ENCODE peak calls at places on chromosomes 4 and X, in four cellular contexts. L is choroid plexus epithelial cell, P is HFFc6, A is tibial artery. B is an unnamed sample.

GRCh38 chrX:148567779-148568178 is 67.4 kb downstream of the AFF2 start:
- DNase-seq in L (no peak), P (no peak), A (no peak), B (no peak)

GRCh38 chr4:26206339-26206738 is 114.5 kb upstream of the RBPJ start:
- DNase-seq in L (peak; percentile 95), P (peak; percentile 17), A (no peak), B (no peak)

GRCh38 chrX:150352114-150352513 is 11.0 kb upstream of the MAMLD1 start:
- DNase-seq in L (no peak), P (no peak), A (no peak), B (no peak)

GRCh38 chr4:73868206-73869129 is 725 bp upstream of the CXCL1 start:
- DNase-seq in L (peak; percentile 78), P (no peak), A (no peak), B (no peak)

GRCh38 chrX:39726810-39727209 is 370.9 kb downstream of the BCOR start:
- DNase-seq in L (no peak), P (peak; percentile 37), A (no peak), B (peak; percentile 73)

GRCh38 chrX:147875866-147876596 is 35.7 kb upstream of the FMR1 start:
- DNase-seq in L (peak; percentile 44), P (no peak), A (no peak), B (no peak)

GRCh38 chr4:74840931-74841330 is 46.6 kb upstream of the BTC start:
- DNase-seq in L (no peak), P (no peak), A (no peak), B (no peak)

GRCh38 chr4:11428701-11429571 is at the start of gene HS3ST1:
- DNase-seq in L (peak; percentile 45), P (no peak), A (peak; percentile 84), B (peak; percentile 80)

GRCh38 chr4:176726803-176727202 is 65.9 kb downstream of the VEGFC start:
- DNase-seq in L (peak; percentile 83), P (no peak), A (no peak), B (no peak)

GRCh38 chr4:79852305-79852730 is 220.7 kb downstream of the ANTXR2 start:
- DNase-seq in L (peak; percentile 80), P (no peak), A (no peak), B (no peak)

GRCh38 chrX:13489451-13489850 is 80.0 kb upstream of the EGFL6 start:
- DNase-seq in L (peak; percentile 87), P (peak; percentile 18), A (peak; percentile 85), B (no peak)

GRCh38 chrX:45623266-45623665 is 422.6 kb upstream of the DIPK2B start:
- DNase-seq in L (peak; percentile 88), P (peak; percentile 91), A (no peak), B (no peak)

GRCh38 chr4:45453258-45453841 is 670.5 kb downstream of the GABRG1 start:
- DNase-seq in L (peak; percentile 39), P (no peak), A (no peak), B (no peak)

GRCh38 chrX:40343319-40343718 is 237.5 kb upstream of the ATP6AP2 start:
- DNase-seq in L (no peak), P (no peak), A (no peak), B (no peak)

GRCh38 chrX:140723251-140723650 is 13.7 kb downstream of the LINC00632 start:
- DNase-seq in L (peak; percentile 13), P (no peak), A (no peak), B (no peak)

GRCh38 chrX:129638917-129639316 is 15.8 kb downstream of the APLN start:
- DNase-seq in L (no peak), P (no peak), A (no peak), B (no peak)

GRCh38 chrX:154046262-154046771 is 26.6 kb upstream of the IRAK1 start:
- DNase-seq in L (peak; percentile 81), P (peak; percentile 73), A (no peak), B (no peak)

GRCh38 chr4:127555106-127555505 is 77.7 kb upstream of the INTU start:
- DNase-seq in L (no peak), P (no peak), A (no peak), B (no peak)

GRCh38 chr4:187171731-187172339 is 448.2 kb upstream of the FAT1 start:
- DNase-seq in L (peak; percentile 5), P (no peak), A (no peak), B (no peak)

GRCh38 chr4:80202784-80203553 is 5.7 kb downstream of the PRDM8 start:
- DNase-seq in L (peak; percentile 35), P (no peak), A (no peak), B (no peak)

GRCh38 chrX:48531359-48531954 is 8.1 kb upstream of the TBC1D25 start:
- DNase-seq in L (peak; percentile 62), P (peak; percentile 70), A (no peak), B (no peak)

GRCh38 chr4:183968931-183969330 is 63.8 kb downstream of the STOX2 start:
- DNase-seq in L (no peak), P (no peak), A (no peak), B (no peak)

GRCh38 chrX:103187953-103188475 is 26.9 kb upstream of the BEX4 start:
- DNase-seq in L (peak; percentile 5), P (peak; percentile 1), A (no peak), B (no peak)

GRCh38 chr4:187380181-187380581 is 615.4 kb upstream of the ZFP42 start:
- DNase-seq in L (peak; percentile 18), P (peak; percentile 24), A (no peak), B (no peak)

GRCh38 chr4:40058121-40058520 is 1.5 kb downstream of the N4BP2 start:
- DNase-seq in L (no peak), P (no peak), A (no peak), B (no peak)

GRCh38 chr4:187464561-187464960 is 531.0 kb upstream of the ZFP42 start:
- DNase-seq in L (no peak), P (no peak), A (no peak), B (no peak)

GRCh38 chr4:22515888-22516541 is at the start of gene ADGRA3:
- DNase-seq in L (peak; percentile 54), P (peak; percentile 40), A (peak; percentile 87), B (peak; percentile 82)

GRCh38 chr4:119858176-119858575 is 208.5 kb downstream of the MAD2L1 start:
- DNase-seq in L (peak; percentile 34), P (no peak), A (no peak), B (no peak)

GRCh38 chr4:93384897-93385296 is 443.7 kb upstream of the ATOH1 start:
- DNase-seq in L (peak; percentile 63), P (no peak), A (no peak), B (no peak)

GRCh38 chr4:763922-764321 is 58.3 kb downstream of the PCGF3 start:
- DNase-seq in L (no peak), P (no peak), A (no peak), B (no peak)

GRCh38 chr4:763191-763810 is 57.7 kb downstream of the PCGF3 start:
- DNase-seq in L (no peak), P (no peak), A (no peak), B (no peak)

GRCh38 chr4:761739-762138 is 56.1 kb downstream of the PCGF3 start:
- DNase-seq in L (no peak), P (no peak), A (no peak), B (no peak)

GRCh38 chr4:761086-761485 is 55.5 kb downstream of the PCGF3 start:
- DNase-seq in L (no peak), P (no peak), A (no peak), B (no peak)

GRCh38 chr4:762211-763190 is 56.9 kb downstream of the PCGF3 start:
- DNase-seq in L (peak; percentile 59), P (no peak), A (no peak), B (no peak)
- TF ChIP-seq CTCF in L (peak; percentile 69), P (peak; percentile 39), A (no peak), B (no peak)

DNA sequence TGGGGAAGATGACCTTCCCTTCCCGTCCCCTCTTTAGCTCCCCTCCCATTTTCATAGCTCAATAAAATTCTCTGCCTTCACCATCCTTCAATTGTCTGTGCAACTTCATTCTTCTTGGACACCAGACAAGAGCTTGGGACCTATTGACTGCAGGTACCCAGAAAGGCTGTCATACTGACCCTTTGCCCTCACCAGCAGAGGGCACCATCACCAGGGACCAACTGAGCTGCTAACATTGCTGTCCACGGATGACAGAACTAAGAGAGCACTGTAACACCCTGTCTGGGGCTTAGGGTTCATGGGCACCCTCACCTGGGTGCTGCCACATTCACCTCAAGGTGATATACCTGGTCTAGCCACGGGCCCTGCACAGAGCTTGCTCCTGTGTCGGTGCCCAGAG is 141.3 kb upstream of the VCX3B start:
- DNase-seq in L (no peak), P (no peak), A (no peak), B (no peak)
- TF ChIP-seq CTCF in L (no peak), P (no peak), A (no peak), B (no peak)

GRCh38 chrX:127947450-127947849 is 104.8 kb downstream of the ACTRT1 start:
- DNase-seq in L (no peak), P (no peak), A (no peak), B (no peak)
- TF ChIP-seq CTCF in L (no peak), P (no peak), A (no peak), B (no peak)

GRCh38 chr4:139024686-139025085 is 9.1 kb downstream of the NOCT start:
- DNase-seq in L (no peak), P (no peak), A (no peak), B (no peak)
- TF ChIP-seq CTCF in L (no peak), P (no peak), A (no peak), B (no peak)

DNA sequence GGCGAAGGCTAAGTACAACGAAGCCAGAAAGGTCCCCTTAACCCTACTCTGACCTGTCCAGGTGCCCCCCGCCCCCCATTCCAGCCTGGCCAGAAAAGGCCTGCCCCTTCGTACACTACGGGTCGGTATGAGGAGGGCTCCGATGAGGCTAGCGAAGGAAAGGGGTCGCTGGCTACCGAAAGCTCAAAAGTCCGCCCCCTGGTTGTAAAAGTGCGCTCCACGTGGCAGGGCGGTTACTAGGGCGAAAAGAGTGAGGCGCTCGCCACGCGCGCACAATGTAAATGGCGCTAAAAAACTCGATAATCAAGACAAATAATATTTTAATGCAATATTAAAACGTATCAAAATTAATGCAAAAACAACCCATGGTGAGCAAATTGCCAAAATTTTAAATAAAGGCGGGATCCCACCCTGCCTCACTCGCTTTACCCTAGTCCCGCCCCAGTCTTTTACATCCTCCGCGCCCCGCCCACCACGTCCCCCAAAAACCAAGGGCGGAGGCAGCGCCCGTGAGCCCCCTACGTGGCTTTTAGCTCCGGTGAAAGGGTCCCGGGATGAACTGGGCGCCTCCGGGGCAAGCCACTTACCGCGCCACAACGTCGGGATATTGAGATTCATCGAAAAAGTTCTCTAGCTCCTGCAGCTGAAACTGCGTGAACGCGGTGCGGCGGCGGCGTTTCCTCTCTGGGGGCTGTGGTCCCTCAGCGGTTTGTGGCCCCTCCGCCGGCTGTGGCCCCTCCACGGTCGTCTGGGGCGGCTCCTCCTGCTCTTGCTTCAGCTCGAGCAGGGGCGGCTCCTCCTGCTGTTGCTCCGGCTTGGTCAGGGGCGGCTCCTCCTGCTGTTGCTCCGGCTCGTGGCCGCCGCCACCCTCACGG is 929 bp downstream of the ESX1 start:
- DNase-seq in L (no peak), P (no peak), A (no peak), B (no peak)
- TF ChIP-seq CTCF in L (peak; percentile 38), P (peak; percentile 12), A (no peak), B (no peak)

DNA sequence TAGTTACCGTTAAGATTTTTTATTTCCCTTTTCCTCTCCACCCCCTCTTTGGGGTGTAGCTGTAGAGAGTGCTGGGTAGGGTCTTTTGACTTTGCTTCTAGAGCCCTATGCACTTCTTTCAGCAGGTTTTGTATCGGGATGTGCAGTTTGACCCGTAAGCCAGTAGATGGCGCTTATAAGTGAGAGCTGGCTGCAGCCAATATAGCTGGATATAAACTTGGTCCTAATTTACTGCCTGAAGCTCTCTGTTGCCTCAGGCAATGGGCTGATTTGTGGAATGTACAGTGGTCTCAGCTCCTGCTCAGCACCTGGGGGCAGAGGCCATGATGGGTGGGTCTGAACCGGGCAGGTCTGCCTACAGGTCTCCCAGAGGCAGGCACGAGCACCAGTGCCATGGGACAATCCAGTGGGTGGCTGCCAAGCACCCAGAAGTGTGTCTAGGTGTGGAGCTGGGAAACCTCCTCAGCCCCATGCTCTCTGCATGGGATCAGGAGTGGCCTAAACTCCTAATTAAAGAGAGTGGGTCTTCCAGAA is 146.5 kb downstream of the SPANXN1 start:
- DNase-seq in L (no peak), P (no peak), A (no peak), B (no peak)
- TF ChIP-seq CTCF in L (peak; percentile 7), P (peak; percentile 21), A (no peak), B (no peak)